ENCODE peak calls at places on chromosomes 5 and 9, in ten cellular contexts. B, Q, D, K, W, L, V, S, I and F are unnamed samples. For H3K36me3 and H3K4me1, the result is how much of the 10 kb centered on the place peaks cover.

GRCh38 chr9:105359899-105360298 is 87.9 kb upstream of the FSD1L start:
- DNase-seq in B (no peak), L (no peak), K (no peak), W (no peak), I (peak), V (no peak), Q (no peak), S (no peak), D (peak), F (no peak)

GRCh38 chr5:151596839-151597539 is 5.9 kb upstream of the FAT2 start:
- DNase-seq in B (no peak), L (no peak), I (no peak), D (peak), W (no peak), V (no peak), K (no peak), S (no peak), Q (no peak), F (no peak)

GRCh38 chr9:1709347-1709746 is 305.8 kb upstream of the SMARCA2 start:
- DNase-seq in Q (peak), K (peak), L (no peak), I (no peak), V (no peak), S (no peak), B (no peak), D (no peak), W (no peak), F (no peak)

GRCh38 chr5:96329886-96330531 is 103.0 kb downstream of the PCSK1 start:
- DNase-seq in B (no peak), D (no peak), S (no peak), L (no peak), Q (no peak), K (no peak), I (no peak), V (no peak), W (no peak), F (no peak)

GRCh38 chr5:123036391-123037103 is at the start of gene PPIC:
- DNase-seq in V (peak), K (peak), D (peak), L (peak), I (no peak), W (peak), Q (peak), S (peak), B (peak), F (peak)

GRCh38 chr5:31638286-31638685 is 645 bp upstream of the PDZD2 start:
- DNase-seq in I (no peak), D (no peak), L (no peak), S (peak), V (peak), W (peak), B (peak), K (no peak), Q (no peak), F (peak)

GRCh38 chr5:156328176-156328575 is 1.2 kb downstream of the SGCD start:
- DNase-seq in V (no peak), D (peak), S (no peak), K (no peak), B (no peak), I (no peak), W (no peak), L (no peak), Q (no peak), F (no peak)

GRCh38 chr9:124450241-124450924 is at the start of gene ADGRD2:
- DNase-seq in K (no peak), B (no peak), V (no peak), L (no peak), D (peak), W (no peak), I (no peak), Q (peak), S (peak), F (peak)

GRCh38 chr5:10077721-10078551 is 171.8 kb downstream of the ATPSCKMT start:
- DNase-seq in V (no peak), K (no peak), B (no peak), I (no peak), D (peak), Q (no peak), L (no peak), W (no peak), S (no peak), F (no peak)

GRCh38 chr5:149633671-149634350 is 52.5 kb downstream of the ARHGEF37 start:
- DNase-seq in K (no peak), W (no peak), B (no peak), V (no peak), I (no peak), Q (no peak), D (peak), L (no peak), S (no peak), F (no peak)

GRCh38 chr5:157802747-157803146 is 56.2 kb downstream of the CLINT1 start:
- DNase-seq in L (no peak), I (no peak), B (no peak), Q (no peak), K (no peak), S (no peak), W (no peak), V (no peak), D (no peak), F (no peak)

GRCh38 chr9:114902773-114903589 is 27.4 kb downstream of the TNFSF8 start:
- DNase-seq in Q (no peak), W (no peak), K (no peak), L (no peak), I (peak), B (no peak), D (peak), S (no peak), V (no peak), F (no peak)

GRCh38 chr5:135159626-135160025 is 125.6 kb upstream of the PITX1 start:
- DNase-seq in D (no peak), L (no peak), W (no peak), Q (no peak), V (no peak), B (no peak), I (no peak), S (no peak), K (no peak), F (no peak)

GRCh38 chr5:146919304-146919703 is 40.7 kb upstream of the PPP2R2B start:
- DNase-seq in D (no peak), V (no peak), S (no peak), Q (no peak), K (no peak), W (no peak), I (no peak), L (no peak), B (no peak), F (no peak)

GRCh38 chr5:134571703-134572405 is 46.4 kb downstream of the JADE2 start:
- DNase-seq in S (no peak), D (no peak), I (no peak), Q (no peak), W (no peak), V (no peak), K (no peak), B (no peak), L (no peak), F (no peak)

GRCh38 chr5:81980598-81981260 is 8.9 kb downstream of the ATG10 start:
- DNase-seq in S (no peak), Q (peak), B (no peak), L (no peak), D (no peak), W (no peak), K (no peak), V (no peak), I (no peak), F (no peak)

GRCh38 chr5:110070836-110071235 is 381.1 kb downstream of the MAN2A1 start:
- DNase-seq in W (no peak), S (no peak), I (no peak), K (no peak), V (no peak), B (no peak), Q (no peak), D (peak), L (no peak), F (no peak)

GRCh38 chr5:16456103-16456832 is 9.3 kb downstream of the ZNF622 start:
- DNase-seq in L (peak), I (peak), S (peak), W (peak), V (peak), B (no peak), Q (peak), D (peak), K (peak), F (peak)

DNA sequence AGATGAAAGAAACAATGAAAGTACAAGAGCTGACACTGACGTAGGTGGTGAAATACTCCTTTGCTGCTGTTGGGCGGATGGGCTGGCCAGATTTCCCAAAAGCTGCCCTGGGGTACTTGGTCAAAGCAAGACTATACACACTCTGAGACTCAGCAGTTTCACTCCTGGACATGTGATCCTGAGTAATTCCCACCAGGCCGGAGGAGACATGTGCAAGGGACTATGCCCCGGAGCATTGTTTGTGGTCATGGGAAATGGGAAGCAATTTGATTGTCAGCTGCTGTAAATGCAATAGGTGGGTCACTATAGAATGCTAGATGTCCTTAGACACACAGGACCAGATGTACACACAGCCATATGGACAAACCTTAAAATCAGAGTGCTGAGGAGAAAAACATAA is 116.1 kb downstream of the DCP2 start:
- DNase-seq in L (no peak), D (no peak), Q (no peak), W (no peak), K (no peak), I (no peak), S (no peak), B (no peak), V (peak), F (peak)
- H3K27ac ChIP-seq in L (no peak), D (no peak), Q (no peak), W (no peak), K (no peak), I (no peak), S (no peak), B (no peak), V (no peak), F (no peak)

GRCh38 chr5:141634720-141635119 is 1.9 kb downstream of the HDAC3 start:
- DNase-seq in S (no peak), D (no peak), Q (no peak), W (no peak), L (no peak), V (no peak), B (no peak), K (no peak), I (peak), F (no peak)

GRCh38 chr5:141632650-141633049 is 4.0 kb downstream of the HDAC3 start:
- DNase-seq in D (no peak), K (no peak), B (no peak), S (no peak), V (no peak), Q (no peak), W (no peak), L (no peak), I (no peak), F (no peak)

GRCh38 chr5:141636106-141636412 is 590 bp downstream of the HDAC3 start:
- DNase-seq in D (no peak), Q (no peak), L (no peak), V (no peak), S (no peak), B (no peak), I (no peak), K (no peak), W (no peak), F (no peak)

GRCh38 chr5:141635646-141636045 is 1.0 kb downstream of the HDAC3 start:
- DNase-seq in L (no peak), B (no peak), K (no peak), S (no peak), D (no peak), V (no peak), Q (no peak), W (no peak), I (no peak), F (no peak)

DNA sequence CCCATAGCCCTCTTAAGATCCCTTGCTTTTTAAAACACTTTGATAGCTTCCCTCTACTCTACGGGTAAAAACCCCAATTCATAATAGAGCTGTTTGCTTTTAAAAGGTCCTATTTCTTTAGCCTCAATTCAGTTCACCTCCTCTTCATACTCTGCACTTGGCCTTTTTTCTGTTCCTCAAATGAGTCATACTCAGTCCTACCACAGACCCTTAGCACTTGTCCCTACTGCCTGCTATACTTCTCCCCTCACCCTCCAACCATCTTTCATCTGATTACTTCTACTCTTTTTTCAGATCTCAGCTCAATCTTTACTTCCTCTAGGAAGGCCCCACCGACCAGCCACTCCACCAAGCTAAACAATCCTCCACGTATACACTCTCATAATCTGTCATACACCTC is 2.5 kb downstream of the HDAC3 start:
- DNase-seq in K (no peak), V (no peak), B (no peak), Q (no peak), D (no peak), L (no peak), S (no peak), W (no peak), I (peak), F (no peak)
- H3K36me3 ChIP-seq in K (under half), V (under half), B (under half), Q (under half), D (under half), L (under half), S (under half), W (under half), I (under half), F (under half)

DNA sequence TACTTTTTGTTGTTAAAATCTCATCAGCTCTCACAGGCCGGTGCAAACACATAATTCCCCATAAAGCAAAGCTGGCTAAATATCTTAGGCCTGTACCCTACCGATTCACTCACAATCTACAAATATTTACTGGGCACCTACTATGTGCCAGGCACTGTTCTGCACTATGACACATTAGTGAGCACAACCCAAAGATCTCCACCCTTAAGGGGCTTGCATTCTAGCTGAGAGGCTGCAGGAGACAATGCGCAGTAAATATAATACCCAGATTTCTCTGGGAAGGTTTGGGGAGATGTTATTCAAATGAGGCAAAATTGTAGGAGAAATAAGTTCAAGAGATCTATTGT is 53.7 kb downstream of the FNBP1 start:
- DNase-seq in W (no peak), V (no peak), Q (no peak), S (no peak), B (no peak), K (no peak), L (no peak), I (no peak), D (no peak), F (no peak)
- H3K4me1 ChIP-seq in W (under half), V (under half), Q (under half), S (half or more), B (under half), K (under half), L (under half), I (half or more), D (under half), F (under half)

GRCh38 chr5:57448751-57449150 is 33.9 kb downstream of the ACTBL2 start:
- DNase-seq in B (no peak), W (no peak), D (no peak), V (no peak), S (no peak), L (no peak), K (no peak), Q (no peak), I (no peak), F (no peak)
- H3K27ac ChIP-seq in B (no peak), W (no peak), D (no peak), V (no peak), S (no peak), L (no peak), K (no peak), Q (no peak), I (no peak), F (peak)